ENCODE peak calls at places on chromosomes 4 and X, in seven cellular contexts. D is nephron progenitor cell, U is Calu3, Y is brain microvascular endothelial cell, P is H9, F is fibroblast of lung, L is mesothelial cell of epicardium. V is an unnamed sample.

GRCh38 chr4:84379881-84380618 is 119.0 kb downstream of the NKX6-1 start:
- DNase-seq in D (no peak), U (no peak), Y (peak), P (no peak), F (peak), L (no peak), V (no peak)

GRCh38 chrX:41019041-41019392 is 66.2 kb upstream of the USP9X start:
- DNase-seq in D (no peak), U (no peak), Y (no peak), P (no peak), F (no peak), L (no peak), V (no peak)

GRCh38 chr4:98232202-98232601 is 29.0 kb upstream of the RAP1GDS1 start:
- DNase-seq in D (no peak), U (no peak), Y (no peak), P (no peak), F (no peak), L (no peak), V (no peak)

GRCh38 chr4:164357957-164358356 is 396.0 kb upstream of the SMIM31 start:
- DNase-seq in D (no peak), U (no peak), Y (no peak), P (no peak), F (peak), L (no peak), V (no peak)

GRCh38 chrX:131399692-131400428 is 110.8 kb upstream of the IGSF1 start:
- DNase-seq in D (no peak), U (no peak), Y (no peak), P (no peak), F (no peak), L (no peak), V (no peak)

GRCh38 chrX:132292753-132293152 is 73.5 kb upstream of the RAP2C start:
- DNase-seq in D (peak), U (peak), Y (peak), P (peak), F (peak), L (no peak), V (peak)

GRCh38 chrX:134025986-134026731 is 40.8 kb upstream of the GPC3 start:
- DNase-seq in D (peak), U (no peak), Y (no peak), P (peak), F (no peak), L (no peak), V (no peak)

GRCh38 chrX:135433531-135434257 is 11.9 kb downstream of the SMIM10L2A start:
- DNase-seq in D (no peak), U (no peak), Y (no peak), P (no peak), F (no peak), L (no peak), V (no peak)

GRCh38 chr4:74235135-74235534 is 73.1 kb upstream of the EPGN start:
- DNase-seq in D (no peak), U (no peak), Y (no peak), P (no peak), F (no peak), L (no peak), V (no peak)

GRCh38 chr4:2962099-2962455 is 1.1 kb downstream of the NOP14 start:
- DNase-seq in D (peak), U (no peak), Y (no peak), P (no peak), F (no peak), L (no peak), V (no peak)

GRCh38 chr4:22901631-22902030 is 208.9 kb downstream of the GBA3 start:
- DNase-seq in D (no peak), U (no peak), Y (no peak), P (no peak), F (peak), L (no peak), V (no peak)

GRCh38 chrX:47112316-47112954 is 32.1 kb downstream of the NDUFB11 start:
- DNase-seq in D (no peak), U (peak), Y (no peak), P (peak), F (peak), L (no peak), V (no peak)

GRCh38 chr4:113908829-113909228 is 70.6 kb downstream of the ARSJ start:
- DNase-seq in D (no peak), U (no peak), Y (no peak), P (no peak), F (no peak), L (no peak), V (no peak)

GRCh38 chr4:20251796-20252655 is at the start of gene SLIT2:
- DNase-seq in D (peak), U (peak), Y (peak), P (peak), F (peak), L (peak), V (no peak)

GRCh38 chrX:107731831-107732502 is 43.6 kb downstream of the TSC22D3 start:
- DNase-seq in D (peak), U (peak), Y (peak), P (peak), F (peak), L (no peak), V (no peak)

GRCh38 chr4:147340547-147341225 is 140.2 kb upstream of the EDNRA start:
- DNase-seq in D (no peak), U (no peak), Y (no peak), P (no peak), F (peak), L (no peak), V (no peak)

GRCh38 chr4:153075256-153075630 is 129.0 kb upstream of the TRIM2 start:
- DNase-seq in D (no peak), U (no peak), Y (no peak), P (no peak), F (no peak), L (no peak), V (no peak)

GRCh38 chrX:1581132-1581531 is 10.3 kb upstream of the AKAP17A start:
- DNase-seq in D (peak), U (peak), Y (peak), P (peak), F (no peak), L (no peak), V (no peak)

GRCh38 chr4:27357283-27357682 is 496.6 kb downstream of the STIM2 start:
- DNase-seq in D (no peak), U (no peak), Y (no peak), P (no peak), F (peak), L (no peak), V (no peak)

GRCh38 chr4:28225689-28226353 is 1365.2 kb downstream of the STIM2 start:
- DNase-seq in D (no peak), U (no peak), Y (no peak), P (no peak), F (no peak), L (no peak), V (no peak)

GRCh38 chrX:31178769-31179125 is 106.9 kb upstream of the FTHL17 start:
- DNase-seq in D (no peak), U (no peak), Y (no peak), P (no peak), F (peak), L (no peak), V (no peak)

GRCh38 chrX:3713225-3713936 is at the start of gene PRKX:
- DNase-seq in D (peak), U (peak), Y (peak), P (peak), F (peak), L (peak), V (no peak)

GRCh38 chr4:8763966-8764901 is 107.4 kb downstream of the HMX1 start:
- DNase-seq in D (no peak), U (no peak), Y (no peak), P (no peak), F (no peak), L (no peak), V (no peak)

GRCh38 chr4:41369680-41370079 is 113.0 kb downstream of the UCHL1 start:
- DNase-seq in D (no peak), U (no peak), Y (no peak), P (no peak), F (peak), L (no peak), V (no peak)

GRCh38 chr4:71941001-71941400 is 90.8 kb upstream of the NPFFR2 start:
- DNase-seq in D (peak), U (peak), Y (peak), P (peak), F (peak), L (no peak), V (no peak)

GRCh38 chrX:74924449-74925209 is 623 bp downstream of the NEXMIF start:
- DNase-seq in D (peak), U (peak), Y (peak), P (peak), F (peak), L (peak), V (no peak)

GRCh38 chr4:95087657-95088455 is 330.1 kb downstream of the BMPR1B start:
- DNase-seq in D (no peak), U (no peak), Y (no peak), P (no peak), F (peak), L (no peak), V (no peak)

GRCh38 chrX:37347420-37347819 is 1.7 kb upstream of the PRRG1 start:
- DNase-seq in D (no peak), U (no peak), Y (peak), P (no peak), F (peak), L (no peak), V (no peak)

GRCh38 chrX:74351760-74352159 is 47.8 kb downstream of the ZCCHC13 start:
- DNase-seq in D (no peak), U (no peak), Y (no peak), P (no peak), F (peak), L (no peak), V (no peak)

GRCh38 chr4:155405059-155405458 is 28.3 kb upstream of the MAP9 start:
- DNase-seq in D (no peak), U (no peak), Y (no peak), P (no peak), F (no peak), L (no peak), V (no peak)

GRCh38 chr4:155407480-155407879 is 30.7 kb upstream of the MAP9 start:
- DNase-seq in D (no peak), U (no peak), Y (no peak), P (no peak), F (peak), L (no peak), V (no peak)

GRCh38 chr4:155402941-155403340 is 26.2 kb upstream of the MAP9 start:
- DNase-seq in D (no peak), U (no peak), Y (no peak), P (no peak), F (peak), L (no peak), V (no peak)

GRCh38 chr4:155400893-155401292 is 24.1 kb upstream of the MAP9 start:
- DNase-seq in D (no peak), U (no peak), Y (no peak), P (no peak), F (no peak), L (no peak), V (no peak)

DNA sequence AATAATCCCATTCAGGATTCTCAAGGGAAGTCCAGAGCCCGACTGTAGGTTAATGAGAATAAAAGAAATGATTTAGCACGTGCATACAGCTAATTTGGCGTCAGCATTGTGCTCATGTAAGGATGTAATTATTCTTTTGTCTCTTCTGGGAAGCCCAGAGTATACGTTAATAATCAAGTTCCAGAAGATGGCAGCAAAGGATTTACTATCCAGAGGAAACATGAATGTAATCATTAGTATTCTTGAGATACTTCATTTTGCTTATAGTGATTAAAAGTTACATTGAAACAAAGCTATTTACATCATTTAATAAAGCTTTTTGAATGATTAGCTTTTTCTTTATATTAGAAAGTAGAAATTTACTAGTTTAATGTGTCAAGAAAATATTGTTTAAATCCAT is 27.1 kb upstream of the MAP9 start:
- DNase-seq in D (no peak), U (no peak), Y (peak), P (no peak), F (peak), L (no peak), V (no peak)
- TF ChIP-seq CTCF in D (no peak), U (peak), Y (peak), P (peak), F (peak), L (no peak), V (no peak)

GRCh38 chrX:83511208-83511607 is 3.1 kb downstream of the POU3F4 start:
- DNase-seq in D (peak), U (no peak), Y (no peak), P (peak), F (peak), L (no peak), V (no peak)
- TF ChIP-seq CTCF in D (no peak), U (no peak), Y (no peak), P (peak), F (no peak), L (no peak), V (no peak)

DNA sequence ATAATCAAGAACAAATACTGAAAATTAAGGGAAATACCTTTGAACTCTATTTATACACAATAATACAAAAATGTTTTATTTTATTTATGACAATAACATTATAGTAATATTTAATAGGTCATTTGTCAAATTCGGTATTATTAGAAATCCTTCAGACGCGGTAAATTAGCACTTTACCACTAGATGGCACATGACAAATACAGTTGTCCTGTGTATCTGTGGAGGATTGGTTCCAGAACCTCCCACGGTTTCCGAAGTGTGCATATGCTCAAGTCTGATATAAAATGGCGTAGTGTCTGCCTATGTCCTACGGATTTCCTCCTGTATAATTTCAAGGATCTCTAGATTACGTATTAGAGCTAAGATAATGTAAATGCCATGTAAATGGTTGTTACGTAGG is 8.1 kb upstream of the LINC00632 start:
- DNase-seq in D (no peak), U (no peak), Y (peak), P (no peak), F (peak), L (no peak), V (no peak)
- TF ChIP-seq CTCF in D (peak), U (no peak), Y (peak), P (peak), F (peak), L (peak), V (peak)

GRCh38 chr4:158169516-158169915 is 3.3 kb downstream of the GASK1B start:
- DNase-seq in D (no peak), U (no peak), Y (no peak), P (no peak), F (peak), L (no peak), V (no peak)

GRCh38 chr4:158171456-158171790 is 1.4 kb downstream of the GASK1B start:
- DNase-seq in D (no peak), U (no peak), Y (no peak), P (no peak), F (no peak), L (no peak), V (no peak)

GRCh38 chr4:158169931-158170690 is 2.7 kb downstream of the GASK1B start:
- DNase-seq in D (no peak), U (no peak), Y (no peak), P (no peak), F (peak), L (no peak), V (no peak)

GRCh38 chr4:158172196-158172557 is 648 bp downstream of the GASK1B start:
- DNase-seq in D (no peak), U (no peak), Y (peak), P (no peak), F (peak), L (no peak), V (no peak)

GRCh38 chr4:158170691-158171455 is 2.0 kb downstream of the GASK1B start:
- DNase-seq in D (no peak), U (peak), Y (no peak), P (peak), F (peak), L (no peak), V (no peak)
- TF ChIP-seq CTCF in D (peak), U (peak), Y (peak), P (peak), F (peak), L (peak), V (peak)

DNA sequence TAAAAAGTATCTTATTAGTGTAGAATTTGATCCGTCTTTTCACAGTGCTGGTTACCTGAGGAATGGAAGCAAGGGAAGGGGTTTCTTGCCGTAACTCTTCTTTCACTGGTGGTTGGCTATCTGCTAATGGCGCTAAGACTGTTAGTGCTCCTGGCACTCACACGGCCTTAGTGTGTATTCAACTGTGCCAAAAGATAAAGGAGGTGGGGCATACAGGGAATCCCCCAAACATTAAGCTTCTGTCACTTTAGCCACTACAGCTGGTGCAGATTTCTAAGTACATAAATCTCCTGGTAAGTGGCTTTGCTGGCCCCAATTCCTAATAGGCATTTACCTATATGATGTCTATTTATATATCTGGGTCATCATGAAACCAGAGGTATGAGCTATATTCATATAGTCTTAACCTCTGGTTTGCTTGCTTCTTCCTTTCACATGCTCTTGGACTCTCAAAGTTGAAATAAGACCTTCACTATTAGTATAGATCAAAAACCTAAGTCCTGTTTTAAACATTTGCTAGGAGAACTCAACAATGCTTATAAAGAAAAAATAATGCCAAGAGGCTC is 95.1 kb downstream of the TSPAN7 start:
- DNase-seq in D (no peak), U (no peak), Y (no peak), P (no peak), F (no peak), L (no peak), V (no peak)
- TF ChIP-seq CTCF in D (no peak), U (no peak), Y (no peak), P (no peak), F (no peak), L (no peak), V (no peak)

GRCh38 chr4:81259151-81259550 is 44.1 kb upstream of the PRKG2 start:
- DNase-seq in D (no peak), U (no peak), Y (no peak), P (no peak), F (no peak), L (no peak), V (no peak)

GRCh38 chr4:81257841-81258240 is 42.8 kb upstream of the PRKG2 start:
- DNase-seq in D (no peak), U (no peak), Y (no peak), P (no peak), F (no peak), L (no peak), V (no peak)

GRCh38 chr4:81257021-81257420 is 42.0 kb upstream of the PRKG2 start:
- DNase-seq in D (no peak), U (no peak), Y (peak), P (no peak), F (peak), L (no peak), V (no peak)

GRCh38 chr4:81256059-81256635 is 41.1 kb upstream of the PRKG2 start:
- DNase-seq in D (no peak), U (no peak), Y (no peak), P (no peak), F (no peak), L (no peak), V (no peak)

DNA sequence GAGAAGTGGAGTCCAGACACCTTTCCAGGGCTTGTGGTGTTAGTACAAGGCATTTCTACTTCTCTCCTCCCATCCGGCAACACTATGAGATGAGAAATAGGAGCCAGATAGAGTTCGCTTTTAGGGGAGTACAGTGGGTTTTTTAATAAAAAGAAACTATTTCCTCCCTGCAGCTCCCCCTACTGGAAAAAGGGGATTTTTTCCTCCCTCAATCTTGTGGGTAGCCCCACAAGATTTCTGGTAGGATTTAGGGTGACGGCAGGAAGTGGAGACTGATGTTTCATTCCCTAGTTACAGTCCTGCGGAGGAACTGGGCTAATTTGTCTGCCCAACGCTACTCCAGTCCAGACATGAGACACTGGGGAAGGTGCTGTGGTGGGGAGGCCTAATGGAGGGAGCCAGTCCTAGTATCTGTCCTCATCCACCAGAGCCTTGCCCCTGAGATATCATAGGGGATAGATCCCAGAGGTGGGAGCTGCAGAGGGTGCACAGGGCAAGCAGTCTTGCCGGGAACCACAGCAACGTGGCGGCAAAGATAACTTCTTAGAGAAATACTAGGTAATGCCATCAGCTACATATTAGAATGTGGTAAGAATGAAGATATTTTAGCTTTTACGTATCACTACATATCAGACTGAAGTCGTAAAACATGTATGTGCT is 45.6 kb upstream of the PRKG2 start:
- DNase-seq in D (peak), U (no peak), Y (no peak), P (peak), F (no peak), L (no peak), V (no peak)
- TF ChIP-seq CTCF in D (peak), U (peak), Y (peak), P (peak), F (peak), L (peak), V (peak)